ENCODE peak calls at places on chromosome 1, in five cellular contexts. One of them, this sample, is unnamed.

GRCh38 chr1:28512058-28512611 is 6.3 kb downstream of the RCC1 start:
- DNase-seq in kidney: no peak
- DNase-seq in tibial nerve: no peak
- DNase-seq in right lobe of liver: no peak
- DNase-seq in uterus: no peak
- DNase-seq in this sample: no peak

GRCh38 chr1:53402891-53403655 is 56.1 kb upstream of the DMRTB1 start:
- DNase-seq in kidney: no peak
- DNase-seq in tibial nerve: no peak
- DNase-seq in right lobe of liver: no peak
- DNase-seq in uterus: no peak
- DNase-seq in this sample: no peak

GRCh38 chr1:156851779-156852413 is 7.0 kb downstream of the INSRR start:
- DNase-seq in kidney: no peak
- DNase-seq in tibial nerve: no peak
- DNase-seq in right lobe of liver: peak
- DNase-seq in uterus: no peak
- DNase-seq in this sample: no peak

GRCh38 chr1:161182214-161182613 is 4.9 kb upstream of the B4GALT3 start:
- DNase-seq in kidney: no peak
- DNase-seq in tibial nerve: no peak
- DNase-seq in right lobe of liver: no peak
- DNase-seq in uterus: no peak
- DNase-seq in this sample: no peak

GRCh38 chr1:245079021-245079609 is 75.7 kb upstream of the KIF26B start:
- DNase-seq in kidney: no peak
- DNase-seq in tibial nerve: no peak
- DNase-seq in right lobe of liver: no peak
- DNase-seq in uterus: no peak
- DNase-seq in this sample: no peak

GRCh38 chr1:161915051-161915503 is 108.6 kb downstream of the OLFML2B start:
- DNase-seq in kidney: no peak
- DNase-seq in tibial nerve: no peak
- DNase-seq in right lobe of liver: no peak
- DNase-seq in uterus: no peak
- DNase-seq in this sample: no peak

GRCh38 chr1:223036479-223036845 is 106.6 kb downstream of the TLR5 start:
- DNase-seq in kidney: no peak
- DNase-seq in tibial nerve: no peak
- DNase-seq in right lobe of liver: no peak
- DNase-seq in uterus: no peak
- DNase-seq in this sample: no peak

GRCh38 chr1:28594661-28595411 is 2.8 kb downstream of the RAB42 start:
- DNase-seq in kidney: no peak
- DNase-seq in tibial nerve: no peak
- DNase-seq in right lobe of liver: no peak
- DNase-seq in uterus: no peak
- DNase-seq in this sample: no peak

GRCh38 chr1:232143315-232143886 is 486.5 kb downstream of the SIPA1L2 start:
- DNase-seq in kidney: no peak
- DNase-seq in tibial nerve: no peak
- DNase-seq in right lobe of liver: no peak
- DNase-seq in uterus: no peak
- DNase-seq in this sample: no peak

GRCh38 chr1:209455666-209456065 is 127.8 kb upstream of the CAMK1G start:
- DNase-seq in kidney: no peak
- DNase-seq in tibial nerve: no peak
- DNase-seq in right lobe of liver: no peak
- DNase-seq in uterus: no peak
- DNase-seq in this sample: no peak

GRCh38 chr1:225937048-225937968 is 3.7 kb downstream of the LEFTY2 start:
- DNase-seq in kidney: peak
- DNase-seq in tibial nerve: no peak
- DNase-seq in right lobe of liver: no peak
- DNase-seq in uterus: no peak
- DNase-seq in this sample: no peak

GRCh38 chr1:42379794-42380616 is 587 bp upstream of the RIMKLA start:
- DNase-seq in kidney: peak
- DNase-seq in tibial nerve: no peak
- DNase-seq in right lobe of liver: no peak
- DNase-seq in uterus: no peak
- DNase-seq in this sample: no peak

GRCh38 chr1:21174638-21175323 is 1.9 kb downstream of the EIF4G3 start:
- DNase-seq in kidney: no peak
- DNase-seq in tibial nerve: no peak
- DNase-seq in right lobe of liver: no peak
- DNase-seq in uterus: no peak
- DNase-seq in this sample: no peak

GRCh38 chr1:53316058-53316741 is 11.7 kb downstream of the LRP8 start:
- DNase-seq in kidney: peak
- DNase-seq in tibial nerve: no peak
- DNase-seq in right lobe of liver: no peak
- DNase-seq in uterus: no peak
- DNase-seq in this sample: no peak

GRCh38 chr1:92728687-92729086 is 56.2 kb downstream of the EVI5 start:
- DNase-seq in kidney: no peak
- DNase-seq in tibial nerve: no peak
- DNase-seq in right lobe of liver: no peak
- DNase-seq in uterus: no peak
- DNase-seq in this sample: no peak

GRCh38 chr1:75937034-75937433 is 4.8 kb upstream of the ASB17 start:
- DNase-seq in kidney: no peak
- DNase-seq in tibial nerve: no peak
- DNase-seq in right lobe of liver: no peak
- DNase-seq in uterus: no peak
- DNase-seq in this sample: no peak

GRCh38 chr1:33459766-33460543 is 12.5 kb upstream of the ZSCAN20 start:
- DNase-seq in kidney: no peak
- DNase-seq in tibial nerve: no peak
- DNase-seq in right lobe of liver: no peak
- DNase-seq in uterus: no peak
- DNase-seq in this sample: no peak
- H3K27ac ChIP-seq in kidney: no peak
- H3K27ac ChIP-seq in tibial nerve: no peak
- H3K27ac ChIP-seq in right lobe of liver: no peak
- H3K27ac ChIP-seq in uterus: peak
- H3K27ac ChIP-seq in this sample: peak

GRCh38 chr1:6602669-6603423 is at the start of gene KLHL21:
- DNase-seq in kidney: peak
- DNase-seq in tibial nerve: peak
- DNase-seq in right lobe of liver: peak
- DNase-seq in uterus: peak
- DNase-seq in this sample: peak

GRCh38 chr1:6599141-6599975 is 3.3 kb downstream of the KLHL21 start:
- DNase-seq in kidney: peak
- DNase-seq in tibial nerve: no peak
- DNase-seq in right lobe of liver: no peak
- DNase-seq in uterus: no peak
- DNase-seq in this sample: no peak

GRCh38 chr1:6601865-6602668 is 602 bp downstream of the KLHL21 start:
- DNase-seq in kidney: peak
- DNase-seq in tibial nerve: no peak
- DNase-seq in right lobe of liver: peak
- DNase-seq in uterus: peak
- DNase-seq in this sample: peak

GRCh38 chr1:6600410-6601048 is 2.1 kb downstream of the KLHL21 start:
- DNase-seq in kidney: peak
- DNase-seq in tibial nerve: no peak
- DNase-seq in right lobe of liver: no peak
- DNase-seq in uterus: no peak
- DNase-seq in this sample: peak

DNA sequence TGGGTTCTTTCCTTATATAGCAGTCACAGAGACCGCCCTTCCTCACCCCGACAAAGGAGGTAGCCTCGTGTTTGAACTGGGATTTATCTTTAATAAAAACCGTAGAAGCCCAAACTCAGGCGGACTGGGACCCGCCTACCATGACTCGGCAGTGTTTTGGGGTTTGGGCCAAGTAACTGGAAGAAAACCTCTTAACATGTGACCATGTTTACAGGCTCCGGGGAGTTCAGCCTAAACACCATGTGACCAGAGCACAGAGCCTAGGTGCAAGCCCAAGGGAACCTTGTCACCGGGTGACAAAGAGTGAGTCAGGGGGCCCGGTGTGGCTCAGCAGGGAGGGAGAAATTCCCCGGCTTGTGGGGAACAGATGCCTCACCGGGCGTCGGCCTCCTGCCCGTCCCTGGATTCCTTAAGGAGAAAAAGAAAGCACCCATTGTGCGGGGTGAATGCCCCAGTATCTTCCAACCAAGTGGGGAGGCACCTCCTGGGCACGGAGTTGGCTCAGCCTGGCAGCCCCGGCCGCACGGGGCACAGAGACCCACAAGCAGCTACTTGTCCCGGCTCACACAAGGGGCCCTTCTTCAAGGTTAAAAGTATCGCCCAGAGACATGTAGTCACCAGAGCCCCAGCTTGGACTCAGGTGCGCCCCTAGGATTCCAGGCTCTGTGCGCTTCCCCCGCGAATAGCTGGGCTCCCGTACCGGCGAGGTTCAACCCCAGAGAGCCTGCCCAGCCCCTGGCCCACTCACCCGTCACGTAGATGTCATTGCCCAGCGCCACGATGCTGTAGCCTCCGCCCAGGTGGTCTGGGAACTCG is 1.4 kb downstream of the KLHL21 start:
- DNase-seq in kidney: peak
- DNase-seq in tibial nerve: peak
- DNase-seq in right lobe of liver: peak
- DNase-seq in uterus: peak
- DNase-seq in this sample: peak
- H3K27ac ChIP-seq in kidney: peak
- H3K27ac ChIP-seq in tibial nerve: peak
- H3K27ac ChIP-seq in right lobe of liver: peak
- H3K27ac ChIP-seq in uterus: peak
- H3K27ac ChIP-seq in this sample: peak

GRCh38 chr1:178724386-178724733 is 684 bp upstream of the RALGPS2 start:
- DNase-seq in kidney: no peak
- DNase-seq in tibial nerve: no peak
- DNase-seq in right lobe of liver: no peak
- DNase-seq in uterus: no peak
- DNase-seq in this sample: no peak
- H3K27ac ChIP-seq in kidney: peak
- H3K27ac ChIP-seq in tibial nerve: peak
- H3K27ac ChIP-seq in right lobe of liver: peak
- H3K27ac ChIP-seq in uterus: peak
- H3K27ac ChIP-seq in this sample: peak

GRCh38 chr1:149934326-149934725 is 2.4 kb downstream of the MTMR11 start:
- DNase-seq in kidney: no peak
- DNase-seq in tibial nerve: peak
- DNase-seq in right lobe of liver: no peak
- DNase-seq in uterus: no peak
- DNase-seq in this sample: no peak

GRCh38 chr1:149936076-149936991 is at the start of gene MTMR11:
- DNase-seq in kidney: no peak
- DNase-seq in tibial nerve: peak
- DNase-seq in right lobe of liver: no peak
- DNase-seq in uterus: peak
- DNase-seq in this sample: no peak

GRCh38 chr1:149937779-149938178 is 1.1 kb upstream of the MTMR11 start:
- DNase-seq in kidney: no peak
- DNase-seq in tibial nerve: no peak
- DNase-seq in right lobe of liver: no peak
- DNase-seq in uterus: no peak
- DNase-seq in this sample: no peak

GRCh38 chr1:149940427-149940826 is 3.7 kb upstream of the MTMR11 start:
- DNase-seq in kidney: no peak
- DNase-seq in tibial nerve: no peak
- DNase-seq in right lobe of liver: no peak
- DNase-seq in uterus: no peak
- DNase-seq in this sample: no peak

GRCh38 chr1:149936992-149937705 is 470 bp upstream of the MTMR11 start:
- DNase-seq in kidney: no peak
- DNase-seq in tibial nerve: no peak
- DNase-seq in right lobe of liver: no peak
- DNase-seq in uterus: no peak
- DNase-seq in this sample: no peak
- H3K27ac ChIP-seq in kidney: peak
- H3K27ac ChIP-seq in tibial nerve: peak
- H3K27ac ChIP-seq in right lobe of liver: no peak
- H3K27ac ChIP-seq in uterus: peak
- H3K27ac ChIP-seq in this sample: peak

GRCh38 chr1:38738207-38738606 is 121.4 kb downstream of the RRAGC start:
- DNase-seq in kidney: no peak
- DNase-seq in tibial nerve: no peak
- DNase-seq in right lobe of liver: no peak
- DNase-seq in uterus: no peak
- DNase-seq in this sample: no peak

GRCh38 chr1:38735651-38736161 is 123.9 kb downstream of the RRAGC start:
- DNase-seq in kidney: no peak
- DNase-seq in tibial nerve: no peak
- DNase-seq in right lobe of liver: no peak
- DNase-seq in uterus: no peak
- DNase-seq in this sample: no peak

GRCh38 chr1:38740543-38740942 is 119.0 kb downstream of the RRAGC start:
- DNase-seq in kidney: no peak
- DNase-seq in tibial nerve: no peak
- DNase-seq in right lobe of liver: no peak
- DNase-seq in uterus: no peak
- DNase-seq in this sample: no peak

GRCh38 chr1:38733761-38734160 is 125.8 kb downstream of the RRAGC start:
- DNase-seq in kidney: no peak
- DNase-seq in tibial nerve: no peak
- DNase-seq in right lobe of liver: no peak
- DNase-seq in uterus: no peak
- DNase-seq in this sample: no peak

DNA sequence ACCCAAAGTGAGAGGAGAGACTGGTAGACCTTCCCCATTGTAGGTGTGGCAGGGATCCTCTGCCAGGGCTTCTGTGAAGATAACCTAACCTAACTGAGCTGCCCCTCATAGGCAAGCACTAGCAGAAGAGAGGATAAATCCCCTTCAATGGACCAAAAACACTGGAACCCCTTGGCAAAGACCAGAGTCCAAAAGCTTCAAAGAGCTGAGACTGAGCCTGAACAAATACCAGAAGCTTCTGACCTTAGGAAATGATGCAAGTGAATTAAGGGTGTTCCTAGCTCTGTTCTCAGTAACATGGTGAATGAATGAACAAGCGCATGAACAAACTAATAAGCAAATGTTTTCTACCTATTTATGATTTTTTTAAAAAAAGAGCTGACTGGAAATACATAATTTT is 123.2 kb downstream of the RRAGC start:
- DNase-seq in kidney: no peak
- DNase-seq in tibial nerve: no peak
- DNase-seq in right lobe of liver: no peak
- DNase-seq in uterus: no peak
- DNase-seq in this sample: no peak
- H3K27ac ChIP-seq in kidney: no peak
- H3K27ac ChIP-seq in tibial nerve: no peak
- H3K27ac ChIP-seq in right lobe of liver: no peak
- H3K27ac ChIP-seq in uterus: no peak
- H3K27ac ChIP-seq in this sample: no peak

DNA sequence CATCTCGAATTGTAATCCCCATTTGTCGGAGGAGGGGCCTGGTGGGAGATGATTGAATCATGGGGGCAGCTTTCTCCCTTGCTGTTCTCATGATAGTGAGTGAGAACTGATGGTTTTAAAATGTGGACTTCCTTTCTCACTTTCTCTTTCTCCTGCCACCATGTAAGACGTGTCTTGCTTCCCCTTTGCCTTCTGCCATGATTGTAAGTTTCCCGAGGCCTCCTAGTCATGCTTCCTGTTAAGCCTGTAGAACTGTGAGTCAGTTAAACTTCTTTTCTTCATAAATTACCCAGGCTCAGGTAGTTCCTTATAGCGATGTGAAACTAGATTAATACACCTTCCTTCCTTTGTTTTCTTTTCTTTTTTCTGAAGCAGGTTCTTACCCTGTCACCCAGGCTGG is 13.9 kb downstream of the DNAJC6 start:
- DNase-seq in kidney: no peak
- DNase-seq in tibial nerve: no peak
- DNase-seq in right lobe of liver: no peak
- DNase-seq in uterus: no peak
- DNase-seq in this sample: no peak
- H3K27ac ChIP-seq in kidney: no peak
- H3K27ac ChIP-seq in tibial nerve: no peak
- H3K27ac ChIP-seq in right lobe of liver: no peak
- H3K27ac ChIP-seq in uterus: no peak
- H3K27ac ChIP-seq in this sample: no peak

This sample was measured in substantia nigra.